ENCODE peak calls at places on chromosomes 12 and 14, in seven cellular contexts. C is neural crest cell; P is type B pancreatic cell; V is lower leg skin; J is choroid plexus epithelial cell; A is CD8-positive, alpha-beta T cell; B is CD4-positive, alpha-beta T cell. W is an unnamed sample.

GRCh38 chr14:99136047-99136400 is 136.0 kb downstream of the BCL11B start:
- DNase-seq in C (no peak), J (no peak), P (peak; percentile 60), A (no peak), V (no peak), B (no peak), W (no peak)

GRCh38 chr12:21831671-21832357 is 57.3 kb upstream of the KCNJ8 start:
- DNase-seq in V (peak; percentile 43), A (no peak), C (no peak), B (no peak), P (no peak), J (peak; percentile 66), W (peak; percentile 28)

GRCh38 chr12:110639336-110640178 is 25.6 kb downstream of the TCTN1 start:
- DNase-seq in J (peak; percentile 83), B (no peak), V (no peak), A (no peak), P (no peak), C (no peak), W (no peak)

GRCh38 chr14:32509632-32510187 is 180.6 kb downstream of the AKAP6 start:
- DNase-seq in B (no peak), P (no peak), C (no peak), V (peak; percentile 56), J (peak; percentile 100), A (no peak), W (peak; percentile 54)

GRCh38 chr12:22275847-22276246 is 58.7 kb downstream of the ST8SIA1 start:
- DNase-seq in B (no peak), V (peak; percentile 95), A (no peak), C (no peak), P (no peak), J (peak; percentile 95), W (peak; percentile 87)

GRCh38 chr12:129696952-129697351 is 206.9 kb downstream of the TMEM132D start:
- DNase-seq in C (no peak), V (no peak), A (no peak), J (peak; percentile 68), B (no peak), P (no peak), W (no peak)

GRCh38 chr14:95482967-95483842 is 33.2 kb downstream of the SYNE3 start:
- DNase-seq in A (no peak), V (peak; percentile 81), J (peak; percentile 86), P (no peak), B (no peak), C (no peak), W (peak; percentile 83)

GRCh38 chr14:36690301-36691020 is 28.8 kb downstream of the PAX9 start:
- DNase-seq in P (no peak), J (peak; percentile 18), B (no peak), A (no peak), V (no peak), C (no peak), W (no peak)

GRCh38 chr14:24334431-24335271 is at the start of gene ADCY4:
- DNase-seq in P (no peak), V (no peak), A (peak; percentile 36), C (no peak), J (no peak), B (no peak), W (no peak)

GRCh38 chr12:5546616-5547015 is 114.7 kb downstream of the NTF3 start:
- DNase-seq in B (no peak), P (no peak), J (no peak), V (no peak), C (no peak), A (no peak), W (no peak)

GRCh38 chr12:100715976-100716657 is 78.5 kb upstream of the ANO4 start:
- DNase-seq in V (no peak), J (no peak), A (no peak), P (peak; percentile 70), C (no peak), B (no peak), W (no peak)

GRCh38 chr12:66301944-66302826 is at the start of gene HELB:
- DNase-seq in J (peak; percentile 97), A (peak; percentile 98), V (peak; percentile 97), P (peak; percentile 94), C (peak; percentile 94), B (peak; percentile 97), W (peak; percentile 91)

GRCh38 chr12:48602192-48602989 is 32.5 kb upstream of the LALBA start:
- DNase-seq in P (no peak), V (no peak), B (no peak), A (no peak), J (no peak), C (no peak), W (no peak)

GRCh38 chr12:10016881-10017280 is 6.5 kb downstream of the CLEC12B start:
- DNase-seq in V (no peak), C (no peak), J (peak; percentile 22), A (no peak), B (no peak), P (no peak), W (no peak)

GRCh38 chr12:27966870-27967269 is 5.7 kb downstream of the PTHLH start:
- DNase-seq in P (no peak), B (no peak), V (no peak), C (no peak), A (no peak), J (peak; percentile 99), W (peak; percentile 94)

GRCh38 chr12:40010899-40011774 is 94.7 kb downstream of the SLC2A13 start:
- DNase-seq in V (peak; percentile 62), P (no peak), J (peak; percentile 89), B (peak; percentile 21), C (peak; percentile 40), A (peak; percentile 52), W (no peak)

GRCh38 chr12:122918827-122919226 is 22.9 kb upstream of the VPS37B start:
- DNase-seq in V (no peak), A (no peak), B (no peak), J (peak; percentile 16), P (no peak), C (no peak), W (no peak)

GRCh38 chr14:34665785-34666425 is 36.0 kb upstream of the SNX6 start:
- DNase-seq in J (peak; percentile 97), B (no peak), P (no peak), C (no peak), V (peak; percentile 54), A (no peak), W (no peak)

GRCh38 chr14:75249251-75249957 is 29.2 kb upstream of the FOS start:
- DNase-seq in V (no peak), A (peak; percentile 79), C (no peak), J (peak; percentile 39), P (no peak), B (peak; percentile 75), W (no peak)

GRCh38 chr12:63845726-63846125 is 1.2 kb downstream of the SRGAP1 start:
- DNase-seq in P (no peak), J (peak; percentile 64), A (no peak), V (no peak), C (no peak), B (no peak), W (no peak)

GRCh38 chr14:95480109-95480886 is 36.2 kb downstream of the SYNE3 start:
- DNase-seq in A (peak; percentile 29), J (peak; percentile 18), C (no peak), B (peak; percentile 25), P (no peak), V (peak; percentile 80), W (no peak)

GRCh38 chr12:3837049-3837448 is 36.1 kb downstream of the PARP11 start:
- DNase-seq in V (no peak), P (no peak), C (no peak), A (no peak), B (no peak), J (peak; percentile 23), W (no peak)
- TF ChIP-seq CTCF in V (no peak), P (no peak), C (no peak), A (no peak), B (no peak), J (peak; percentile 17), W (no peak)

DNA sequence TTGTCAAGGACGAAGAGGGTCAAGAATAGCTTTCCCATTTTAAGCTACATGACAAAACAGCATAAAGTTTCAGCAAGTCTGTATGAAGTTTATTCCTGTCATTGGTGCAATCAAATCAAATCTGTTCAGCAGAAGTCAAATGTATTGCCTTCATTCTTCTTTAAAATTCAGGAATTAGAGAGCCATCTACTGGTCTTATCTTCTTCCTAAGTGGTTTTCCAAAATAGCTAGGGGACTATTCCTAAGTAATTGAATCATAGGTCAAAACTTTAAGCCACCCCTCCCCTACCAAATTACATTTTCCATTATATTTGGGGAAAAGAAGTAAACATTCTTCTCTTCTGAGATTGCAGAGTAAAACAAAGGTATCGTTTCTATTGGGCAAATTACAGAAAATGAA is 990.2 kb downstream of the GALC start:
- DNase-seq in J (no peak), P (no peak), V (no peak), B (no peak), C (no peak), A (no peak), W (no peak)
- TF ChIP-seq CTCF in J (no peak), P (no peak), V (no peak), B (no peak), C (no peak), A (no peak), W (no peak)

DNA sequence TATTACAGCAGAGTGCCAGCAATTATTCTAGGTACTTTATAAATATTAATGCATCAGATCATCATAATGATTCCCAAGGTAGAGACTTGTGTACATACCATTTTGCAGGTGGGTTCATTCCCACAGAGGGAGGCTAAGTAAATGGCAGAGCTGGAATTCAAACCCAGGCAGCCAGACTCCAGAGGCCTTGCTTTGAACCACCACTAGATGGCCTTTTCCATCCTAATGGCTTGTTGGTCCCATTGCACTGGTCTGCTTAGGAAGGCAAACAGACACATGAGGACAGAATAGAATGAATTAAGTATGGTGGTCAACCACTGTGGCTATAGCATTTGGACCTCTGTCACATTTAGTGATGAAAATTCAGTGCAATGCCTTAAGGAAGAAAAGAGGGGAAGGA is 158.7 kb downstream of the METTL25 start:
- DNase-seq in C (no peak), P (no peak), A (no peak), J (peak; percentile 46), B (no peak), V (no peak), W (no peak)
- TF ChIP-seq CTCF in C (peak; percentile 50), P (peak; percentile 63), A (no peak), J (peak; percentile 78), B (peak; percentile 13), V (no peak), W (peak; percentile 48)

GRCh38 chr14:101844752-101845151 is 83.2 kb downstream of the PPP2R5C start:
- DNase-seq in P (no peak), B (no peak), J (no peak), V (no peak), A (no peak), C (no peak), W (no peak)

GRCh38 chr14:101844219-101844618 is 82.7 kb downstream of the PPP2R5C start:
- DNase-seq in A (no peak), B (no peak), C (no peak), J (no peak), V (no peak), P (no peak), W (no peak)

GRCh38 chr14:101845496-101845895 is 84.0 kb downstream of the PPP2R5C start:
- DNase-seq in V (no peak), A (no peak), C (no peak), B (no peak), P (no peak), J (no peak), W (no peak)

GRCh38 chr14:101843038-101843437 is 81.5 kb downstream of the PPP2R5C start:
- DNase-seq in V (no peak), A (no peak), B (no peak), P (no peak), C (no peak), J (no peak), W (no peak)

DNA sequence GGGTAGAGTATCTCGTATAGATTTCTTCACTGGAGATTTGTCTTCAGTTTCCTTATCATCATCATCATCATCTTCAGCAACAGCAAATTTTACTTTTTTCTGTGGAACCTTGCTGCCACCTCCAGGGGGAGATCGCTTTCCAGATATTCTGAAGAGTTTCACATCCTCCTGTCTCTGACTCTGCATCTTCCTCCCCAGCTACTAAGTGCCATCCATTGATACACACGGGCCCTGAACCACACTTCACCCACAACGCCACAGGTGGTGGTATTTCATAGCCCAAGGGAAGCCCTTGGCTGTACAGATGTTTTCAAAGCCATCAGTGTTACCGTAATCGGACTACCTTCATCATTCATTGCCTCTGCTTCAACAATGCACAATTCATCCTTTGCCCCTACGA is 82.2 kb downstream of the PPP2R5C start:
- DNase-seq in B (peak; percentile 40), A (peak; percentile 60), C (no peak), V (no peak), J (peak; percentile 25), P (no peak), W (no peak)
- TF ChIP-seq CTCF in B (peak; percentile 69), A (peak; percentile 72), C (peak; percentile 38), V (no peak), J (peak; percentile 54), P (peak; percentile 34), W (peak; percentile 17)

W was measured in kidney epithelial cell.